ENCODE peak calls at places on chromosomes 6 and 20, in ten cellular contexts. One of them, this sample, is unnamed.

GRCh38 chr20:5863040-5863811 is 87.1 kb downstream of the TRMT6 start:
- DNase-seq in GM12864: no peak
- DNase-seq in adrenal gland: peak
- DNase-seq in coronary artery: no peak
- DNase-seq in right atrium auricular region: no peak
- DNase-seq in HFF-Myc: peak
- DNase-seq in psoas muscle: peak
- DNase-seq in cardiac muscle cell: peak
- DNase-seq in astrocyte of the spinal cord: peak
- DNase-seq in fibroblast of mammary gland: peak
- DNase-seq in this sample: peak

GRCh38 chr20:13684566-13685222 is 46.0 kb upstream of the TASP1 start:
- DNase-seq in GM12864: peak
- DNase-seq in adrenal gland: no peak
- DNase-seq in coronary artery: no peak
- DNase-seq in right atrium auricular region: no peak
- DNase-seq in HFF-Myc: peak
- DNase-seq in psoas muscle: no peak
- DNase-seq in cardiac muscle cell: no peak
- DNase-seq in astrocyte of the spinal cord: no peak
- DNase-seq in fibroblast of mammary gland: peak
- DNase-seq in this sample: no peak

GRCh38 chr6:79605061-79605460 is 26.1 kb upstream of the SH3BGRL2 start:
- DNase-seq in GM12864: no peak
- DNase-seq in adrenal gland: no peak
- DNase-seq in coronary artery: no peak
- DNase-seq in right atrium auricular region: no peak
- DNase-seq in HFF-Myc: no peak
- DNase-seq in psoas muscle: no peak
- DNase-seq in cardiac muscle cell: no peak
- DNase-seq in astrocyte of the spinal cord: peak
- DNase-seq in fibroblast of mammary gland: peak
- DNase-seq in this sample: no peak

GRCh38 chr20:23434521-23435313 is 4.8 kb upstream of the CSTL1 start:
- DNase-seq in GM12864: no peak
- DNase-seq in adrenal gland: no peak
- DNase-seq in coronary artery: no peak
- DNase-seq in right atrium auricular region: no peak
- DNase-seq in HFF-Myc: no peak
- DNase-seq in psoas muscle: no peak
- DNase-seq in cardiac muscle cell: no peak
- DNase-seq in astrocyte of the spinal cord: no peak
- DNase-seq in fibroblast of mammary gland: no peak
- DNase-seq in this sample: no peak

GRCh38 chr20:35192071-35192872 is 20.4 kb downstream of the PROCR start:
- DNase-seq in GM12864: no peak
- DNase-seq in adrenal gland: peak
- DNase-seq in coronary artery: no peak
- DNase-seq in right atrium auricular region: no peak
- DNase-seq in HFF-Myc: no peak
- DNase-seq in psoas muscle: no peak
- DNase-seq in cardiac muscle cell: peak
- DNase-seq in astrocyte of the spinal cord: no peak
- DNase-seq in fibroblast of mammary gland: no peak
- DNase-seq in this sample: no peak

GRCh38 chr6:70884074-70884983 is 72.5 kb downstream of the B3GAT2 start:
- DNase-seq in GM12864: peak
- DNase-seq in adrenal gland: peak
- DNase-seq in coronary artery: no peak
- DNase-seq in right atrium auricular region: no peak
- DNase-seq in HFF-Myc: peak
- DNase-seq in psoas muscle: peak
- DNase-seq in cardiac muscle cell: peak
- DNase-seq in astrocyte of the spinal cord: peak
- DNase-seq in fibroblast of mammary gland: peak
- DNase-seq in this sample: peak

GRCh38 chr6:33720998-33721397 is 9.5 kb upstream of the UQCC2 start:
- DNase-seq in GM12864: no peak
- DNase-seq in adrenal gland: no peak
- DNase-seq in coronary artery: no peak
- DNase-seq in right atrium auricular region: no peak
- DNase-seq in HFF-Myc: no peak
- DNase-seq in psoas muscle: no peak
- DNase-seq in cardiac muscle cell: no peak
- DNase-seq in astrocyte of the spinal cord: no peak
- DNase-seq in fibroblast of mammary gland: no peak
- DNase-seq in this sample: no peak

GRCh38 chr6:111871725-111872520 is 1.3 kb downstream of the FYN start:
- DNase-seq in GM12864: no peak
- DNase-seq in adrenal gland: peak
- DNase-seq in coronary artery: no peak
- DNase-seq in right atrium auricular region: no peak
- DNase-seq in HFF-Myc: no peak
- DNase-seq in psoas muscle: no peak
- DNase-seq in cardiac muscle cell: peak
- DNase-seq in astrocyte of the spinal cord: peak
- DNase-seq in fibroblast of mammary gland: peak
- DNase-seq in this sample: peak

GRCh38 chr20:25500880-25501351 is 84.4 kb downstream of the NINL start:
- DNase-seq in GM12864: no peak
- DNase-seq in adrenal gland: no peak
- DNase-seq in coronary artery: no peak
- DNase-seq in right atrium auricular region: no peak
- DNase-seq in HFF-Myc: no peak
- DNase-seq in psoas muscle: no peak
- DNase-seq in cardiac muscle cell: no peak
- DNase-seq in astrocyte of the spinal cord: no peak
- DNase-seq in fibroblast of mammary gland: no peak
- DNase-seq in this sample: no peak

GRCh38 chr6:93047033-93047432 is 372.3 kb downstream of the EPHA7 start:
- DNase-seq in GM12864: no peak
- DNase-seq in adrenal gland: no peak
- DNase-seq in coronary artery: no peak
- DNase-seq in right atrium auricular region: no peak
- DNase-seq in HFF-Myc: no peak
- DNase-seq in psoas muscle: no peak
- DNase-seq in cardiac muscle cell: no peak
- DNase-seq in astrocyte of the spinal cord: no peak
- DNase-seq in fibroblast of mammary gland: no peak
- DNase-seq in this sample: no peak

GRCh38 chr20:4563534-4563933 is 158.2 kb upstream of the PRND start:
- DNase-seq in GM12864: no peak
- DNase-seq in adrenal gland: peak
- DNase-seq in coronary artery: no peak
- DNase-seq in right atrium auricular region: no peak
- DNase-seq in HFF-Myc: peak
- DNase-seq in psoas muscle: no peak
- DNase-seq in cardiac muscle cell: peak
- DNase-seq in astrocyte of the spinal cord: peak
- DNase-seq in fibroblast of mammary gland: peak
- DNase-seq in this sample: peak

DNA sequence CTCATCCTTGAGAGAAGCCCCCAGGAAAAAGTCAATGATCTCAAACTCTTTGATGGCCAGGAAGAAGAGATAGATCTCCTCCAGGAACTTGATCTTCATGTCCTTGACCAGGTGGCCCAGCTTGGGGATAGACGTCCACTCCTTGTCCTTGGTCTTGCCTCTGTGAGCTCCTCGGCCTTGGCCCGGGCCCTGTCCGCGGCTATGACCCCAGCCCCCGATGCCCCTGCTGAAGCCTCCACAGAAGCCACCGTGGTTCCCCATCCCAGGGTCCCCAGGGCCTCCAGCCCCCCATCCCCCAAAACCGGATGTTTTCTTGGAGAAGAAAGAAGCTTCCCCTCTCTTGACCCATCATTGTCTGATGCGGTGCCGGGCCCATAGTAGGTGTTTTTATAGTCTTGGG is 195.1 kb downstream of the ZMYND8 start:
- DNase-seq in GM12864: no peak
- DNase-seq in adrenal gland: no peak
- DNase-seq in coronary artery: no peak
- DNase-seq in right atrium auricular region: no peak
- DNase-seq in HFF-Myc: no peak
- DNase-seq in psoas muscle: no peak
- DNase-seq in cardiac muscle cell: no peak
- DNase-seq in astrocyte of the spinal cord: no peak
- DNase-seq in fibroblast of mammary gland: no peak
- DNase-seq in this sample: no peak
- H3K4me3 ChIP-seq in GM12864: no peak
- H3K4me3 ChIP-seq in adrenal gland: no peak
- H3K4me3 ChIP-seq in coronary artery: no peak
- H3K4me3 ChIP-seq in right atrium auricular region: no peak
- H3K4me3 ChIP-seq in HFF-Myc: no peak
- H3K4me3 ChIP-seq in psoas muscle: no peak
- H3K4me3 ChIP-seq in cardiac muscle cell: no peak
- H3K4me3 ChIP-seq in astrocyte of the spinal cord: no peak
- H3K4me3 ChIP-seq in fibroblast of mammary gland: no peak
- H3K4me3 ChIP-seq in this sample: no peak

DNA sequence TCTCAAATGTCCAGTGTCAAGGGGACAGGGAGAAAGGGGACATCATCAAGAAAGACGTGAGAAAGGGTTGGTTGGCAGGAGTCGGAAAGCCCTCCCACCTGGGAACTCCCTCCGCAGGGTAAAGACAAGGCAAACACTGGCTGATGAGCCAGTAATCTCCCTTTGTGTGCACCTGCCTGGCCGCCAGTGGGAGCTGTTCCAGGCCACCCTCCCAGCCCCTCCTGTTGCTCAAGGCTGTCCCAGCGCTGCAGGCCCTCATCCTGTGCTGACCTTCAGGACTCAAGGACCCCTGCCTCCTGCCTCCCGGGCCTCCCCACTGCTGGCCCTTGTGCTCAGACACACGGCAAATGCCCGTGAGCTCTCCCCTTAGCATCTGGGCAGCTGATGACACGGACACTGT is 7.4 kb downstream of the FRMD1 start:
- DNase-seq in GM12864: no peak
- DNase-seq in adrenal gland: no peak
- DNase-seq in coronary artery: no peak
- DNase-seq in right atrium auricular region: no peak
- DNase-seq in HFF-Myc: no peak
- DNase-seq in psoas muscle: no peak
- DNase-seq in cardiac muscle cell: no peak
- DNase-seq in astrocyte of the spinal cord: no peak
- DNase-seq in fibroblast of mammary gland: no peak
- DNase-seq in this sample: no peak
- TF ChIP-seq CTCF in GM12864: no peak
- TF ChIP-seq CTCF in adrenal gland: no peak
- TF ChIP-seq CTCF in coronary artery: no peak
- TF ChIP-seq CTCF in right atrium auricular region: no peak
- TF ChIP-seq CTCF in HFF-Myc: no peak
- TF ChIP-seq CTCF in psoas muscle: no peak
- TF ChIP-seq CTCF in cardiac muscle cell: no peak
- TF ChIP-seq CTCF in astrocyte of the spinal cord: no peak
- TF ChIP-seq CTCF in fibroblast of mammary gland: no peak
- TF ChIP-seq CTCF in this sample: no peak

GRCh38 chr20:19213946-19214490 is 1.6 kb downstream of the SLC24A3 start:
- DNase-seq in GM12864: no peak
- DNase-seq in adrenal gland: no peak
- DNase-seq in coronary artery: no peak
- DNase-seq in right atrium auricular region: no peak
- DNase-seq in HFF-Myc: no peak
- DNase-seq in psoas muscle: no peak
- DNase-seq in cardiac muscle cell: no peak
- DNase-seq in astrocyte of the spinal cord: no peak
- DNase-seq in fibroblast of mammary gland: no peak
- DNase-seq in this sample: no peak

GRCh38 chr20:19210426-19211155 is 1.9 kb upstream of the SLC24A3 start:
- DNase-seq in GM12864: no peak
- DNase-seq in adrenal gland: no peak
- DNase-seq in coronary artery: no peak
- DNase-seq in right atrium auricular region: no peak
- DNase-seq in HFF-Myc: no peak
- DNase-seq in psoas muscle: no peak
- DNase-seq in cardiac muscle cell: peak
- DNase-seq in astrocyte of the spinal cord: no peak
- DNase-seq in fibroblast of mammary gland: peak
- DNase-seq in this sample: peak

GRCh38 chr20:19212524-19213502 is at the start of gene SLC24A3:
- DNase-seq in GM12864: no peak
- DNase-seq in adrenal gland: peak
- DNase-seq in coronary artery: no peak
- DNase-seq in right atrium auricular region: no peak
- DNase-seq in HFF-Myc: no peak
- DNase-seq in psoas muscle: peak
- DNase-seq in cardiac muscle cell: peak
- DNase-seq in astrocyte of the spinal cord: peak
- DNase-seq in fibroblast of mammary gland: peak
- DNase-seq in this sample: no peak

GRCh38 chr20:19211252-19211651 is 1.2 kb upstream of the SLC24A3 start:
- DNase-seq in GM12864: no peak
- DNase-seq in adrenal gland: no peak
- DNase-seq in coronary artery: no peak
- DNase-seq in right atrium auricular region: no peak
- DNase-seq in HFF-Myc: no peak
- DNase-seq in psoas muscle: no peak
- DNase-seq in cardiac muscle cell: no peak
- DNase-seq in astrocyte of the spinal cord: no peak
- DNase-seq in fibroblast of mammary gland: no peak
- DNase-seq in this sample: no peak

GRCh38 chr20:19211661-19212523 is 550 bp upstream of the SLC24A3 start:
- DNase-seq in GM12864: no peak
- DNase-seq in adrenal gland: no peak
- DNase-seq in coronary artery: no peak
- DNase-seq in right atrium auricular region: no peak
- DNase-seq in HFF-Myc: no peak
- DNase-seq in psoas muscle: peak
- DNase-seq in cardiac muscle cell: peak
- DNase-seq in astrocyte of the spinal cord: peak
- DNase-seq in fibroblast of mammary gland: no peak
- DNase-seq in this sample: no peak
- H3K4me3 ChIP-seq in GM12864: no peak
- H3K4me3 ChIP-seq in adrenal gland: no peak
- H3K4me3 ChIP-seq in coronary artery: peak
- H3K4me3 ChIP-seq in right atrium auricular region: peak
- H3K4me3 ChIP-seq in HFF-Myc: no peak
- H3K4me3 ChIP-seq in psoas muscle: peak
- H3K4me3 ChIP-seq in cardiac muscle cell: peak
- H3K4me3 ChIP-seq in astrocyte of the spinal cord: peak
- H3K4me3 ChIP-seq in fibroblast of mammary gland: no peak
- H3K4me3 ChIP-seq in this sample: no peak

DNA sequence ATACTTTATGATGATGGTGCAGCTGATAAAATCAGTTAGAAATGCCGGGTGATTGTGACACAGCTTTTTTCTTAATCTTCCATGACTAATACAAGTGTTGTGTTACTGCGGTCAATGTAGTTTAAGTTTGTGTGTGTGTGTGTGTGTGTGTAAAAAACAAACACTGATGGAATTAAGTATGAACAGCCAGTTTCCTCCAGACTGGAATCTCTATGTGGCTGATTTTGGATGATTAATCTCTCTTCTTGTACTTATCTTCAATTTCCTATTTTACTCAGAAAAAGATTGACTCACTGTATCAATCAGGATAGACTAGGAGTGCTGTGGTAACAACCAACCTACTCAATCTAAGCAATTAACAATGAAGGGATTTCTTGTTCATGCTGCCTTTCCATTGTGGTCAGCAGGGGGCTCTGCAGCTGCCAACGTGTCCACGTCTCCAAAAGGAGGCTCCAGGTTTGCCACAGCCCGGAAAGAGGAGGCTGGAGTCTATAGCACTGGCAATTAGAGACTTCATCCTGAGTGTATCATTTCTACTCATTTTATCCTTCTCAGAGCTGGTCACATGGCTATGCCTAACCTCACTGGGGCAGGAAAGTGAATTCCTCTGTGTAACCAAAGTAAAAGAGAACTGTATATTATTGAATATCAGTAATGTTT is 107.7 kb downstream of the CD109 start:
- DNase-seq in GM12864: no peak
- DNase-seq in adrenal gland: peak
- DNase-seq in coronary artery: no peak
- DNase-seq in right atrium auricular region: no peak
- DNase-seq in HFF-Myc: peak
- DNase-seq in psoas muscle: no peak
- DNase-seq in cardiac muscle cell: peak
- DNase-seq in astrocyte of the spinal cord: peak
- DNase-seq in fibroblast of mammary gland: peak
- DNase-seq in this sample: peak
- TF ChIP-seq CTCF in GM12864: peak
- TF ChIP-seq CTCF in adrenal gland: peak
- TF ChIP-seq CTCF in coronary artery: no peak
- TF ChIP-seq CTCF in right atrium auricular region: peak
- TF ChIP-seq CTCF in HFF-Myc: peak
- TF ChIP-seq CTCF in psoas muscle: peak
- TF ChIP-seq CTCF in cardiac muscle cell: peak
- TF ChIP-seq CTCF in astrocyte of the spinal cord: peak
- TF ChIP-seq CTCF in fibroblast of mammary gland: peak
- TF ChIP-seq CTCF in this sample: peak

This sample was measured in fibroblast of the aortic adventitia.